ENCODE peak calls at places on chromosomes 12 and 14, in five cellular contexts. One of them, this sample, is unnamed.
A peak's percentile ranks its signal among the peaks of the same experiment; 100 is the strongest.

GRCh38 chr14:94677747-94678146 is 65.6 kb downstream of the SERPINA3 start:
- DNase-seq in gastrocnemius medialis: no peak
- DNase-seq in lower leg skin: no peak
- DNase-seq in adrenal gland: peak; percentile 36
- DNase-seq in ovary: no peak
- DNase-seq in this sample: no peak

GRCh38 chr12:1374296-1374695 is 220.1 kb downstream of the FBXL14 start:
- DNase-seq in adrenal gland: no peak
- DNase-seq in gastrocnemius medialis: no peak
- DNase-seq in lower leg skin: no peak
- DNase-seq in ovary: no peak
- DNase-seq in this sample: no peak

GRCh38 chr12:109981311-109981710 is 14.9 kb downstream of the GIT2 start:
- DNase-seq in adrenal gland: no peak
- DNase-seq in lower leg skin: no peak
- DNase-seq in ovary: no peak
- DNase-seq in gastrocnemius medialis: no peak
- DNase-seq in this sample: no peak

GRCh38 chr14:69346710-69347109 is 51.4 kb downstream of the ERH start:
- DNase-seq in adrenal gland: peak; percentile 57
- DNase-seq in lower leg skin: no peak
- DNase-seq in ovary: no peak
- DNase-seq in gastrocnemius medialis: no peak
- DNase-seq in this sample: no peak

GRCh38 chr12:132847363-132848356 is 19.0 kb upstream of the GOLGA3 start:
- DNase-seq in ovary: no peak
- DNase-seq in lower leg skin: no peak
- DNase-seq in adrenal gland: no peak
- DNase-seq in gastrocnemius medialis: no peak
- DNase-seq in this sample: no peak

GRCh38 chr12:106127289-106128126 is 11.2 kb downstream of the NUAK1 start:
- DNase-seq in gastrocnemius medialis: no peak
- DNase-seq in adrenal gland: no peak
- DNase-seq in ovary: no peak
- DNase-seq in lower leg skin: no peak
- DNase-seq in this sample: no peak

GRCh38 chr14:93914278-93914677 is 12.9 kb upstream of the FAM181A start:
- DNase-seq in ovary: no peak
- DNase-seq in lower leg skin: no peak
- DNase-seq in adrenal gland: no peak
- DNase-seq in gastrocnemius medialis: no peak
- DNase-seq in this sample: no peak

GRCh38 chr12:108806921-108807320 is 50.5 kb downstream of the SSH1 start:
- DNase-seq in ovary: no peak
- DNase-seq in lower leg skin: no peak
- DNase-seq in adrenal gland: no peak
- DNase-seq in gastrocnemius medialis: no peak
- DNase-seq in this sample: no peak

GRCh38 chr12:112496493-112496892 is 77.7 kb downstream of the PTPN11 start:
- DNase-seq in adrenal gland: no peak
- DNase-seq in lower leg skin: no peak
- DNase-seq in gastrocnemius medialis: no peak
- DNase-seq in ovary: no peak
- DNase-seq in this sample: no peak

GRCh38 chr12:121537814-121538698 is 42.8 kb downstream of the KDM2B start:
- DNase-seq in ovary: no peak
- DNase-seq in adrenal gland: no peak
- DNase-seq in lower leg skin: no peak
- DNase-seq in gastrocnemius medialis: no peak
- DNase-seq in this sample: no peak

GRCh38 chr12:26130728-26131127 is 5.9 kb upstream of the BHLHE41 start:
- DNase-seq in lower leg skin: no peak
- DNase-seq in adrenal gland: no peak
- DNase-seq in gastrocnemius medialis: no peak
- DNase-seq in ovary: no peak
- DNase-seq in this sample: no peak

GRCh38 chr12:29207120-29207519 is 58.0 kb downstream of the FAR2 start:
- DNase-seq in ovary: no peak
- DNase-seq in gastrocnemius medialis: no peak
- DNase-seq in lower leg skin: no peak
- DNase-seq in adrenal gland: no peak
- DNase-seq in this sample: no peak

GRCh38 chr12:3333583-3333982 is 157.4 kb upstream of the PRMT8 start:
- DNase-seq in gastrocnemius medialis: no peak
- DNase-seq in lower leg skin: no peak
- DNase-seq in ovary: no peak
- DNase-seq in adrenal gland: no peak
- DNase-seq in this sample: no peak

GRCh38 chr12:120468271-120468845 is 1.2 kb downstream of the SRSF9 start:
- DNase-seq in ovary: peak; percentile 30
- DNase-seq in lower leg skin: no peak
- DNase-seq in gastrocnemius medialis: no peak
- DNase-seq in adrenal gland: peak; percentile 75
- DNase-seq in this sample: peak; percentile 28

GRCh38 chr12:79344855-79345840 is 345.6 kb downstream of the PAWR start:
- DNase-seq in ovary: no peak
- DNase-seq in adrenal gland: no peak
- DNase-seq in lower leg skin: no peak
- DNase-seq in gastrocnemius medialis: no peak
- DNase-seq in this sample: no peak

GRCh38 chr14:96285667-96286066 is 29.7 kb downstream of the BDKRB1 start:
- DNase-seq in adrenal gland: peak; percentile 94
- DNase-seq in gastrocnemius medialis: no peak
- DNase-seq in lower leg skin: no peak
- DNase-seq in ovary: no peak
- DNase-seq in this sample: peak; percentile 58

GRCh38 chr12:22377731-22378496 is 43.4 kb upstream of the ST8SIA1 start:
- DNase-seq in adrenal gland: no peak
- DNase-seq in ovary: no peak
- DNase-seq in lower leg skin: no peak
- DNase-seq in gastrocnemius medialis: no peak
- DNase-seq in this sample: no peak

GRCh38 chr12:79547044-79547734 is 143.6 kb downstream of the PAWR start:
- DNase-seq in gastrocnemius medialis: no peak
- DNase-seq in adrenal gland: no peak
- DNase-seq in ovary: no peak
- DNase-seq in lower leg skin: peak; percentile 47
- DNase-seq in this sample: no peak

GRCh38 chr14:37153483-37153882 is 18.9 kb downstream of the SLC25A21 start:
- DNase-seq in lower leg skin: no peak
- DNase-seq in ovary: no peak
- DNase-seq in gastrocnemius medialis: no peak
- DNase-seq in adrenal gland: no peak
- DNase-seq in this sample: no peak

GRCh38 chr14:58944226-58944769 is 244.2 kb upstream of the DAAM1 start:
- DNase-seq in ovary: no peak
- DNase-seq in gastrocnemius medialis: no peak
- DNase-seq in adrenal gland: no peak
- DNase-seq in lower leg skin: no peak
- DNase-seq in this sample: no peak

GRCh38 chr12:97275261-97276197 is 187.1 kb upstream of the RMST start:
- DNase-seq in gastrocnemius medialis: no peak
- DNase-seq in lower leg skin: no peak
- DNase-seq in adrenal gland: no peak
- DNase-seq in ovary: no peak
- DNase-seq in this sample: no peak

GRCh38 chr12:93526786-93527428 is 45.6 kb upstream of the SOCS2 start:
- DNase-seq in adrenal gland: peak; percentile 65
- DNase-seq in lower leg skin: no peak
- DNase-seq in ovary: no peak
- DNase-seq in gastrocnemius medialis: no peak
- DNase-seq in this sample: no peak

GRCh38 chr14:65035049-65035448 is 48.4 kb downstream of the FNTB start:
- DNase-seq in ovary: peak; percentile 49
- DNase-seq in adrenal gland: peak; percentile 82
- DNase-seq in lower leg skin: no peak
- DNase-seq in gastrocnemius medialis: no peak
- DNase-seq in this sample: peak; percentile 47

GRCh38 chr12:16359512-16360491 is 12.4 kb downstream of the MGST1 start:
- DNase-seq in adrenal gland: peak; percentile 79
- DNase-seq in gastrocnemius medialis: no peak
- DNase-seq in ovary: no peak
- DNase-seq in lower leg skin: no peak
- DNase-seq in this sample: peak; percentile 37

GRCh38 chr14:24416932-24417619 is 12.4 kb downstream of the CBLN3 start:
- DNase-seq in adrenal gland: peak; percentile 48
- DNase-seq in ovary: no peak
- DNase-seq in lower leg skin: no peak
- DNase-seq in gastrocnemius medialis: no peak
- DNase-seq in this sample: no peak

GRCh38 chr14:24415421-24416253 is 13.8 kb downstream of the CBLN3 start:
- DNase-seq in lower leg skin: no peak
- DNase-seq in ovary: no peak
- DNase-seq in gastrocnemius medialis: no peak
- DNase-seq in adrenal gland: peak; percentile 48
- DNase-seq in this sample: no peak

GRCh38 chr14:24416254-24416931 is 13.1 kb downstream of the CBLN3 start:
- DNase-seq in adrenal gland: peak; percentile 42
- DNase-seq in ovary: no peak
- DNase-seq in lower leg skin: no peak
- DNase-seq in gastrocnemius medialis: no peak
- DNase-seq in this sample: no peak

GRCh38 chr14:24417832-24418491 is 11.5 kb downstream of the CBLN3 start:
- DNase-seq in lower leg skin: no peak
- DNase-seq in ovary: no peak
- DNase-seq in adrenal gland: peak; percentile 51
- DNase-seq in gastrocnemius medialis: no peak
- DNase-seq in this sample: no peak

DNA sequence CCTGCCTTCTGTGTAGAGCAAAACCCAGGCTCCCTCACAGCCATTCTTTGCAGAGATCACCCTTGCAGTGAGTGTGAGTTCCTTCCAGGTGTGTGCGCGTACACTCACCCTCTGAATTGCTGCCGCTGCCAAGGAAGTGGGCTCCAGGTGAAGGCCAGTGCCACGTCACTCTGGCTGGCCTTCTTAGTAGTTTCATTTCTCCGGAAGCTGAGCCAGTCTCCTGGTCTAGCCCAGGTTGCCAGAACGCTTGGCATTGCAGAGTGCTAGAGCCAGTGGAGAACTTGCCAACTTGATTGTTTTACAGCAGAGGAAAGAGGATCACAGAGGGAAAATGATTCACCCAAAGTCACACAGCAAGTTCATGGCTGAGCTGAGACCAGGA is 11.0 kb downstream of the CBLN3 start:
- DNase-seq in lower leg skin: no peak
- DNase-seq in ovary: no peak
- DNase-seq in adrenal gland: peak; percentile 89
- DNase-seq in gastrocnemius medialis: no peak
- DNase-seq in this sample: no peak
- TF ChIP-seq POLR2A in lower leg skin: no peak
- TF ChIP-seq POLR2A in ovary: no peak
- TF ChIP-seq POLR2A in adrenal gland: no peak
- TF ChIP-seq POLR2A in gastrocnemius medialis: no peak
- TF ChIP-seq POLR2A in this sample: no peak

GRCh38 chr12:76763746-76764675 is at the start of gene ZDHHC17:
- DNase-seq in ovary: peak; percentile 91
- DNase-seq in lower leg skin: peak; percentile 87
- DNase-seq in gastrocnemius medialis: peak; percentile 80
- DNase-seq in adrenal gland: peak; percentile 94
- DNase-seq in this sample: peak; percentile 93
- TF ChIP-seq POLR2A in ovary: peak; percentile 66
- TF ChIP-seq POLR2A in lower leg skin: no peak
- TF ChIP-seq POLR2A in gastrocnemius medialis: peak; percentile 70
- TF ChIP-seq POLR2A in adrenal gland: peak; percentile 41
- TF ChIP-seq POLR2A in this sample: peak; percentile 80

GRCh38 chr12:53049582-53050318 is at the start of gene TNS2:
- DNase-seq in lower leg skin: peak; percentile 85
- DNase-seq in gastrocnemius medialis: peak; percentile 91
- DNase-seq in adrenal gland: peak; percentile 88
- DNase-seq in ovary: peak; percentile 74
- DNase-seq in this sample: peak; percentile 81

GRCh38 chr12:53051881-53052412 is 2.1 kb downstream of the TNS2 start:
- DNase-seq in adrenal gland: no peak
- DNase-seq in gastrocnemius medialis: no peak
- DNase-seq in lower leg skin: no peak
- DNase-seq in ovary: no peak
- DNase-seq in this sample: no peak

GRCh38 chr12:53052419-53053222 is 2.8 kb downstream of the TNS2 start:
- DNase-seq in lower leg skin: peak; percentile 82
- DNase-seq in ovary: peak; percentile 97
- DNase-seq in gastrocnemius medialis: peak; percentile 92
- DNase-seq in adrenal gland: peak; percentile 95
- DNase-seq in this sample: peak; percentile 92

GRCh38 chr12:53050426-53051057 is 677 bp downstream of the TNS2 start:
- DNase-seq in adrenal gland: no peak
- DNase-seq in ovary: no peak
- DNase-seq in lower leg skin: no peak
- DNase-seq in gastrocnemius medialis: no peak
- DNase-seq in this sample: no peak

DNA sequence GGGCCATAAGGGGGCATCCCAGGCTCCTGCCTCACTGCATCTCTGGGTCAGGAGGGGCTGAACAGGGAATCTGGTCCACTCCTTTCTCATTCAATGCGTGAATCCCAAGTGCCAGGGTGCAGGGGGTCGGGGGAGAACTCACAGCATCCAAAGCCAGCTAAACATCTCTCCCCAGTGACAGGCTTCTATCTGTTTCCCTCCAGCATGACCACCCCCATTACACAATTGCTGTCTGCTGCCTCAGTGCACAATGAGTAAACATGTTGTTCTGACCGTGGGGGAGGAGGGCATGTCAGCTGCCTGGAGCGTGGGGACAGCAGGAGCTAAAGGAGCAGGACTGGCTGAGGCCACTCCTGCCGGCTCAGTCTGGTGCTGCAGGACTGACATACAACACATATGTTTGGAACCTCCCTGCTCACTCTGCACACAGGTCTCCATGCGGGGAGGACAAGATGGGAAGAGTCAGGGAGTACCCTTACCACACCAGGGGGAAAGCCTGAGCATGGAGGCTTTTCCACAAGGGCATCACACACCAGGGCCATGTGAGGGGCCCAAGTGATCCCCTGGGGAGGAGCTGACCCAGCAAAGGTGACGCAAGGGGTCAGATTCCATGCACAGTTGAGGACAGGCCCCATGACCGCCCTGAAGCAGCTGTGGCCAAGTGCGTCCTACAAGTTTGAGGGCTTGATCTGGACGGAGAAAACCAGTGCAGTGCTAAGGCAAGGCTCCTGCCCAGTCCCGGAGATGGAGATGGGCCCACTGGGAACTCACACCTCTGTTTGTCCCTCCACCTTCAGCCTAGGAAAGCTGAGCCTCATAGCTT is 1.4 kb downstream of the TNS2 start:
- DNase-seq in ovary: peak; percentile 64
- DNase-seq in adrenal gland: peak; percentile 93
- DNase-seq in gastrocnemius medialis: peak; percentile 98
- DNase-seq in lower leg skin: peak; percentile 91
- DNase-seq in this sample: peak; percentile 78
- TF ChIP-seq POLR2A in ovary: peak; percentile 29
- TF ChIP-seq POLR2A in adrenal gland: peak; percentile 22
- TF ChIP-seq POLR2A in gastrocnemius medialis: peak; percentile 94
- TF ChIP-seq POLR2A in lower leg skin: no peak
- TF ChIP-seq POLR2A in this sample: peak; percentile 68

DNA sequence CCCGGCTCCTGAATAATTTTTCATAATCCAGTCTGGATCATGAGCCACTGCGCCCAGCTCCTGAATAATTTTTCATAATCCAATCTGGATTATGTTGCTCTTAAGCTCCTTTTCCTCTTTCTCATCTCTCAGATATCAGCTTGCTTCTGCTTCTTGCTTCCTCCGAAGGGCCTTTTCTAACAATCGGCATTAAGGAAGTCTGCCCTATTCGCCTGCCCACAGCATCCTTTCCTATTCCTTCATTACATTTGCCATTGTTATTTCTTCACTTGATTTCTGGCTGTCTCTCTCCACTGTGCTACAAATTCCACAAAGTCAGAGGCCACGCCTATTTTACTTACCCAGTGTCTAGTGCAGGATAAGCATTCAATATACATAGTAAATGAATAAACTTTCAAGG is 83.5 kb downstream of the TTC7B start:
- DNase-seq in gastrocnemius medialis: no peak
- DNase-seq in adrenal gland: no peak
- DNase-seq in lower leg skin: no peak
- DNase-seq in ovary: no peak
- DNase-seq in this sample: no peak
- TF ChIP-seq POLR2A in gastrocnemius medialis: no peak
- TF ChIP-seq POLR2A in adrenal gland: no peak
- TF ChIP-seq POLR2A in lower leg skin: no peak
- TF ChIP-seq POLR2A in ovary: no peak
- TF ChIP-seq POLR2A in this sample: no peak

This sample was measured in uterus.